ENCODE peak calls at places on chromosomes 1 and 21, in four cellular contexts. G is activated CD4-positive, alpha-beta T cell treated with anti-CD3 and anti-CD28 coated beads, Interleukin-2, amount 50 U/mL, for 24 hours; D is HEK293T; Y is CD8-positive, alpha-beta memory T cell. X is an unnamed sample.

GRCh38 chr21:29085106-29085752 is 11.8 kb upstream of the CCT8 start:
- DNase-seq in G (no peak), D (no peak), Y (no peak), X (no peak)

GRCh38 chr1:4175566-4176405 is 275.7 kb upstream of the C1orf174 start:
- DNase-seq in G (no peak), D (no peak), Y (no peak), X (no peak)

GRCh38 chr1:214331827-214332423 is 51.0 kb downstream of the SMYD2 start:
- DNase-seq in G (peak), D (peak), Y (peak), X (no peak)

GRCh38 chr1:243525085-243525487 is 269.2 kb downstream of the SDCCAG8 start:
- DNase-seq in G (no peak), D (no peak), Y (no peak), X (no peak)

GRCh38 chr21:34630536-34631143 is 15.7 kb upstream of the RCAN1 start:
- DNase-seq in G (peak), D (peak), Y (peak), X (no peak)

GRCh38 chr1:206682111-206682510 is 2.6 kb upstream of the MAPKAPK2 start:
- DNase-seq in G (no peak), D (no peak), Y (no peak), X (no peak)

GRCh38 chr1:56077223-56077622 is 502.1 kb downstream of the PLPP3 start:
- DNase-seq in G (no peak), D (no peak), Y (no peak), X (no peak)

GRCh38 chr1:32939655-32940371 is 24.8 kb downstream of the RNF19B start:
- DNase-seq in G (no peak), D (no peak), Y (no peak), X (no peak)

GRCh38 chr1:190320952-190321351 is 156.7 kb downstream of the BRINP3 start:
- DNase-seq in G (no peak), D (peak), Y (no peak), X (no peak)

GRCh38 chr1:45206808-45207624 is 611 bp upstream of the ZSWIM5 start:
- DNase-seq in G (no peak), D (no peak), Y (no peak), X (no peak)

GRCh38 chr1:231931846-231932454 is 305.4 kb downstream of the DISC1 start:
- DNase-seq in G (peak), D (peak), Y (no peak), X (no peak)

GRCh38 chr1:184424171-184424570 is 37.3 kb downstream of the C1orf21 start:
- DNase-seq in G (no peak), D (no peak), Y (no peak), X (no peak)

GRCh38 chr1:202235003-202235660 is 41.5 kb downstream of the LGR6 start:
- DNase-seq in G (no peak), D (no peak), Y (no peak), X (no peak)

GRCh38 chr1:230047114-230047865 is 19.7 kb upstream of the GALNT2 start:
- DNase-seq in G (no peak), D (no peak), Y (no peak), X (no peak)

GRCh38 chr1:43587594-43587993 is 56.9 kb downstream of the PTPRF start:
- DNase-seq in G (no peak), D (no peak), Y (no peak), X (no peak)

GRCh38 chr1:228793032-228793431 is 57.8 kb downstream of the RHOU start:
- DNase-seq in G (no peak), D (no peak), Y (no peak), X (no peak)